ENCODE peak calls at places on chromosomes 2 and 18, in four cellular contexts. A, D, B and N are unnamed samples.

GRCh38 chr2:74430502-74430901 is 9.0 kb downstream of the WDR54 start:
- DNase-seq in A (no peak), D (no peak), B (no peak), N (no peak)

GRCh38 chr18:48641981-48642380 is 103.2 kb downstream of the CTIF start:
- DNase-seq in A (no peak), D (peak; percentile 11), B (no peak), N (no peak)

GRCh38 chr2:119408221-119408619 is 23.4 kb upstream of the TMEM37 start:
- DNase-seq in A (no peak), D (no peak), B (no peak), N (no peak)

GRCh38 chr2:180985771-180986395 is 5.5 kb downstream of the UBE2E3 start:
- DNase-seq in A (no peak), D (no peak), B (no peak), N (no peak)

GRCh38 chr2:195360242-195360641 is 296.8 kb upstream of the SLC39A10 start:
- DNase-seq in A (no peak), D (no peak), B (no peak), N (no peak)

GRCh38 chr2:99682280-99683060 is 192.7 kb upstream of the REV1 start:
- DNase-seq in A (no peak), D (no peak), B (no peak), N (no peak)

GRCh38 chr18:59691996-59692395 is 5.2 kb downstream of the CCBE1 start:
- DNase-seq in A (no peak), D (no peak), B (no peak), N (no peak)

GRCh38 chr2:168687314-168687713 is 115.1 kb upstream of the NOSTRIN start:
- DNase-seq in A (no peak), D (no peak), B (no peak), N (no peak)

GRCh38 chr2:109086743-109087020 is 42.3 kb upstream of the SH3RF3 start:
- DNase-seq in A (no peak), D (no peak), B (no peak), N (no peak)

GRCh38 chr18:46485675-46486200 is 171.3 kb downstream of the LOXHD1 start:
- DNase-seq in A (no peak), D (no peak), B (no peak), N (no peak)

GRCh38 chr2:85717308-85718005 is 23.3 kb downstream of the GNLY start:
- DNase-seq in A (no peak), D (no peak), B (no peak), N (no peak)

GRCh38 chr18:3177902-3178687 is 41.7 kb downstream of the MYOM1 start:
- DNase-seq in A (no peak), D (peak; percentile 88), B (no peak), N (peak; percentile 7)

GRCh38 chr2:85179541-85179940 is 46.3 kb downstream of the TCF7L1 start:
- DNase-seq in A (no peak), D (no peak), B (no peak), N (no peak)

GRCh38 chr2:173119069-173119807 is 43.6 kb downstream of the MAP3K20 start:
- DNase-seq in A (no peak), D (no peak), B (peak; percentile 46), N (no peak)

GRCh38 chr2:173118385-173118784 is 42.7 kb downstream of the MAP3K20 start:
- DNase-seq in A (no peak), D (no peak), B (no peak), N (no peak)

GRCh38 chr2:173122936-173123335 is 47.3 kb downstream of the MAP3K20 start:
- DNase-seq in A (no peak), D (no peak), B (no peak), N (no peak)

GRCh38 chr2:173117678-173118077 is 42.0 kb downstream of the MAP3K20 start:
- DNase-seq in A (no peak), D (no peak), B (no peak), N (no peak)

GRCh38 chr2:173119944-173120343 is 44.3 kb downstream of the MAP3K20 start:
- DNase-seq in A (no peak), D (no peak), B (no peak), N (no peak)
- H3K27ac ChIP-seq in A (peak overlapping the region; percentile 69), D (no peak overlapping the region), B (no peak overlapping the region), N (no peak overlapping the region)

DNA sequence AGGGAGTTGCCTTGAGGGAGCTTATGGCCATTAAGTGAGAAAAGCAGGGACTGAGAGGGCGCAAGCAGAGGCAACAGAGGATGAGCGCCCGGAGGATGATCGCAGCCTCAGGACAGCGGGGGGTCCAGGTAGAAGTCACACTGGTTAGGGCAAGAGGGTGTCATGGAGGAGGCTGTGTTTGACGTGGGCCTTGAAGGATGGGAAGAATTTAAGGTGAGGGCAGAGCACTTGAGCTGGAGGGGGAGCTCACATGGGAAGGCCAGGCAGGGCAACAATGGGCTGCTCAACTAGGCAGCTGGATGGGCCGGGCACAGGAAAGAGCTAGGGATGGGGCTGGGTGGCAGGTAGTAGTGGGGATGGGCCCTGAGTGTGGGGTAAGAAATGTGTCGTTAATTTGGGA is 31.9 kb downstream of the FAM228A start:
- DNase-seq in A (no peak), D (no peak), B (no peak), N (no peak)
- H3K27ac ChIP-seq in A (no peak overlapping the region), D (no peak overlapping the region), B (no peak overlapping the region), N (no peak overlapping the region)

GRCh38 chr18:55097406-55098170 is 138.3 kb upstream of the CCDC68 start:
- DNase-seq in A (no peak), D (no peak), B (no peak), N (no peak)
- H3K27ac ChIP-seq in A (no peak overlapping the region), D (no peak overlapping the region), B (no peak overlapping the region), N (no peak overlapping the region)

GRCh38 chr2:38142627-38143026 is 66.7 kb upstream of the CYP1B1 start:
- DNase-seq in A (no peak), D (no peak), B (no peak), N (no peak)

GRCh38 chr2:38138996-38139395 is 63.0 kb upstream of the CYP1B1 start:
- DNase-seq in A (no peak), D (no peak), B (peak; percentile 74), N (no peak)

DNA sequence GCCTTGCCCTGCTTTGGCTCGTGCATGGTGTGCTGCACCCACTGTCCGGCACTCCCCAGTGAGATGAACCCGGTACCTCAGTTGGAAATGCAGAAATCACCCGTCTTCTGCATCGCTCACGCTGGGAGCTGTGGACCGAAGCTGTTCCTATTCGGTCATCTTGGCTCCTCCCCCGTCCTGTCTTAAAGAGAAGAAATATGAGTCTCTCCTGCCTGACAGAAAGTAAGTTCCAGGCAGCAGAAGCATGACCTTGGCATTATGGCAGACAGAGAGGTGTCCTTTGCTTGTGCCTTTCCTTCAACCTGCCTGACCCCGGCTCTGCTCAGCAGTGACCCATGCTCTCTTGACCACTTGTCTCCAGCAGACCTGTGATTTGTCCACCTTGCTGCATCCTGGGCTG is 62.5 kb upstream of the CYP1B1 start:
- DNase-seq in A (no peak), D (no peak), B (no peak), N (no peak)
- H3K27ac ChIP-seq in A (no peak overlapping the region), D (no peak overlapping the region), B (peak overlapping the region; percentile 81), N (no peak overlapping the region)

DNA sequence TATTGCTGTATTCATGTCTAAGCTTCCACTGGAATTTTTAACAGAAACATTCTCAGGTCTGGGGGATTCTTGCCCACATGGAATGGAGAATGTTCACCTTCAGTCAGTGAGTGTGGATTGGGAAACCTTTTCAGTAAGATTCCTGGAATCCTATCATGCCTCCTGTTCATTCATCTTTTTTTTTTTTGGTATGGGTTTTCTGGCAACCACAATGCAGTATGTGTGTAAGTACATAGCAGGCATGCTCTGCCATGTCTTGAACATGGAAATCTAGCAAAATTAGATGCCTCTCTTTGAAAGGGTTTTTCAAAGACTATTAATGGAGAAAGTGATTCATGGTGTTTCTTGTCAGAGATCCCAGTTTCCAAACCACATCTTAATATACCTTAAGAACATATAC is 176.5 kb downstream of the LTBP1 start:
- DNase-seq in A (no peak), D (no peak), B (no peak), N (no peak)
- H3K27ac ChIP-seq in A (no peak overlapping the region), D (no peak overlapping the region), B (no peak overlapping the region), N (no peak overlapping the region)

GRCh38 chr2:222671259-222672067 is at the start of gene MOGAT1:
- DNase-seq in A (no peak), D (no peak), B (no peak), N (peak; percentile 25)
- H3K27ac ChIP-seq in A (no peak within 1 kb of the TSS), D (no peak within 1 kb of the TSS), B (no peak within 1 kb of the TSS), N (no peak within 1 kb of the TSS)

DNA sequence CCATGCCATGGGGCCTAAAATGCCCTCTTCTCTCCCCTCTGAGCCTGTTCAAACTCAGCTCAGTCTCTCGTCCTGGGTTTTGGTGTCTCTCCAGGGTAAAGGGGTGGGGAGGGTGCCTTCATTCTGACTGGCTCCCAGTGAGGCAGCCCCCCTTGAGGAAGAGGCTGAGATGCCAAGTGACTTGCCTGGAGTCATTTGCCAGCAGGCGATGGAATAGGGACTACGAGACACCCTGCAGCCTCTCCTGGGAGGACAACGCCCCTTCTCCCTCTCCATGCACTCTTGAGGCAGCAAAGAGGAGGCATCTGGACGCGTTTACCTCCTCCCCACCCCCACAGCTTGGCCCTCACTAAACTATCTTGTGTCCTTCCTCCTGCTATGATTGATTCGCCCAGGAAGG is 765 bp upstream of the STON1 start:
- DNase-seq in A (no peak), D (no peak), B (no peak), N (no peak)
- H3K27ac ChIP-seq in A (no peak overlapping the region), D (no peak overlapping the region), B (peak overlapping the region; percentile 95), N (no peak overlapping the region)